ENCODE peak calls at places on chromosome 17, in ten cellular contexts. I is kidney epithelial cell; L is CD4-positive, alpha-beta T cell; U is H9; W is left ventricle myocardium inferior; J is left lung; K is fibroblast of the aortic adventitia; Q is astrocyte of the cerebellum; P is AG10803; X is endodermal cell. H is an unnamed sample.

GRCh38 chr17:61247438-61247837 is 152.2 kb upstream of the TBX2 start:
- DNase-seq in I (peak; percentile 52), L (no peak), U (no peak), W (no peak), J (no peak), K (peak; percentile 74), Q (peak; percentile 99), P (peak; percentile 93), X (no peak), H (no peak)

GRCh38 chr17:2634361-2634960 is 41.0 kb downstream of the PAFAH1B1 start:
- DNase-seq in I (peak; percentile 92), L (no peak), U (peak; percentile 49), W (no peak), J (no peak), K (no peak), Q (peak; percentile 89), P (peak; percentile 23), X (peak; percentile 82), H (no peak)

GRCh38 chr17:41326173-41327145 is 10.9 kb upstream of the KRTAP17-1 start:
- DNase-seq in I (no peak), L (no peak), U (no peak), W (no peak), J (no peak), K (no peak), Q (no peak), P (no peak), X (peak; percentile 44), H (no peak)

GRCh38 chr17:80449194-80449929 is 27.0 kb downstream of the NPTX1 start:
- DNase-seq in I (no peak), L (no peak), U (no peak), W (no peak), J (no peak), K (no peak), Q (no peak), P (no peak), X (no peak), H (no peak)

GRCh38 chr17:73308017-73308823 is 3.6 kb downstream of the CDC42EP4 start:
- DNase-seq in I (peak; percentile 51), L (no peak), U (no peak), W (peak; percentile 80), J (peak; percentile 88), K (peak; percentile 98), Q (peak; percentile 46), P (peak; percentile 75), X (peak; percentile 55), H (no peak)

GRCh38 chr17:12422632-12423031 is 243.1 kb upstream of the MYOCD start:
- DNase-seq in I (no peak), L (no peak), U (no peak), W (peak; percentile 55), J (no peak), K (no peak), Q (no peak), P (no peak), X (no peak), H (no peak)

GRCh38 chr17:13044713-13045112 is 26.9 kb upstream of the ELAC2 start:
- DNase-seq in I (no peak), L (no peak), U (no peak), W (no peak), J (no peak), K (no peak), Q (no peak), P (peak; percentile 62), X (no peak), H (no peak)

GRCh38 chr17:18017958-18018357 is 21.0 kb downstream of the ATPAF2 start:
- DNase-seq in I (no peak), L (no peak), U (no peak), W (no peak), J (no peak), K (peak; percentile 83), Q (no peak), P (no peak), X (no peak), H (no peak)

GRCh38 chr17:732788-733720 is 658 bp downstream of the TLCD3A start:
- DNase-seq in I (no peak), L (no peak), U (no peak), W (peak; percentile 36), J (peak; percentile 40), K (peak; percentile 40), Q (no peak), P (peak; percentile 44), X (peak; percentile 86), H (peak; percentile 28)

GRCh38 chr17:44673893-44674292 is 15.7 kb downstream of the CCDC43 start:
- DNase-seq in I (no peak), L (no peak), U (no peak), W (no peak), J (no peak), K (no peak), Q (no peak), P (no peak), X (no peak), H (no peak)

GRCh38 chr17:62740066-62740465 is 68.0 kb downstream of the MARCHF10 start:
- DNase-seq in I (no peak), L (no peak), U (peak; percentile 70), W (no peak), J (no peak), K (no peak), Q (no peak), P (peak; percentile 91), X (peak; percentile 88), H (no peak)

GRCh38 chr17:17681744-17682292 is 560 bp downstream of the RAI1 start:
- DNase-seq in I (no peak), L (peak; percentile 7), U (no peak), W (peak; percentile 49), J (peak; percentile 58), K (no peak), Q (no peak), P (no peak), X (peak; percentile 76), H (peak; percentile 29)

GRCh38 chr17:75472119-75472518 is 15.7 kb downstream of the TMEM94 start:
- DNase-seq in I (no peak), L (no peak), U (no peak), W (no peak), J (no peak), K (no peak), Q (no peak), P (no peak), X (no peak), H (no peak)

GRCh38 chr17:61498042-61498441 is 45.8 kb downstream of the TBX4 start:
- DNase-seq in I (no peak), L (no peak), U (no peak), W (no peak), J (no peak), K (no peak), Q (no peak), P (no peak), X (no peak), H (no peak)

GRCh38 chr17:78435330-78436005 is 57.0 kb downstream of the PGS1 start:
- DNase-seq in I (no peak), L (no peak), U (no peak), W (no peak), J (no peak), K (no peak), Q (no peak), P (no peak), X (no peak), H (no peak)

GRCh38 chr17:78438271-78438691 is 59.8 kb downstream of the PGS1 start:
- DNase-seq in I (no peak), L (no peak), U (no peak), W (no peak), J (no peak), K (no peak), Q (no peak), P (no peak), X (no peak), H (no peak)

GRCh38 chr17:78437508-78438169 is 59.2 kb downstream of the PGS1 start:
- DNase-seq in I (no peak), L (no peak), U (no peak), W (no peak), J (no peak), K (no peak), Q (no peak), P (no peak), X (no peak), H (no peak)

GRCh38 chr17:78441271-78441986 is 63.0 kb downstream of the PGS1 start:
- DNase-seq in I (no peak), L (no peak), U (no peak), W (no peak), J (no peak), K (no peak), Q (no peak), P (no peak), X (no peak), H (no peak)

GRCh38 chr17:78438694-78439325 is 60.4 kb downstream of the PGS1 start:
- DNase-seq in I (no peak), L (no peak), U (no peak), W (no peak), J (no peak), K (no peak), Q (no peak), P (no peak), X (no peak), H (no peak)
- TF ChIP-seq CTCF in I (no peak), L (no peak), U (no peak), W (no peak), J (no peak), K (no peak), Q (no peak), P (no peak), X (no peak), H (no peak)

GRCh38 chr17:58520843-58521430 is 6.5 kb upstream of the MTMR4 start:
- DNase-seq in I (no peak), L (no peak), U (peak; percentile 84), W (no peak), J (no peak), K (no peak), Q (no peak), P (peak; percentile 22), X (peak; percentile 90), H (peak; percentile 51)
- TF ChIP-seq CTCF in I (peak; percentile 31), L (no peak), U (peak; percentile 71), W (peak; percentile 41), J (peak; percentile 34), K (peak; percentile 56), Q (peak; percentile 63), P (peak; percentile 56), X (peak; percentile 78), H (peak; percentile 56)

DNA sequence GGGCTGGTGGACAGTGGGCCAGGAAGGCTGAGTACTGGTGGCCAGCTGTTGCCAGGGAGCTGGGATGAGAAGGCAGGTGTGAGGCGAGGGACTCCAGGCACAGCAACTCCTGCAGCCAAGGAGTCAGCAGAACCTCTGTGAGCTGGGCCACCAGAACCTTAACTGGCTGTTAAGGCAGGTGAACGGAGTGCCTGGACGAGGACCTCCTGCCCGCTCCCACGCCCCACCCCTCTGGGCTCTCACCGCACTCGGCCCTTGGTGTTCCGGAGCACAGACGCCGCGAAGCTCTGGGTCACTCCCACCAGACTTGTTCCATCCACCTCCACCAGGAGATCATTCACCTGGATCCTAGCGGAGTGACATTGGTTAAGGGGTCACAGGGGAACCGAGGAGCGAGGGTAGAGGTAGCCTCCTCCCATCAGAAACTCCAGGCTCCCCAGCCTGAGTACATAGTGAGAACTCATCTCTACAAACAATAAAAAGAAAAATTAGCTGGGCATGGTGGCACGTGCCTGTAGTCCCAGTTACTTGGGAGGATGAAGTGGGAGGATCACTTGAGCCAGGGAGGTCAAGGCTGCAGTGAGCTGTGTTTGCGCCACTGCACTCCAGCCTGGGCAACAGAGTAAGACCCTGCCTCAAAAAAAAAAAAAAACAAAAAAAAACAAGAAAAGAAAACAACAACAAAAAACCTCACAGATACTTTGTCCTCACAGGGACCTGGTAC is 9.3 kb downstream of the PPP1R9B start:
- DNase-seq in I (no peak), L (no peak), U (no peak), W (no peak), J (no peak), K (no peak), Q (no peak), P (no peak), X (no peak), H (no peak)
- TF ChIP-seq CTCF in I (no peak), L (no peak), U (no peak), W (no peak), J (no peak), K (no peak), Q (no peak), P (no peak), X (no peak), H (no peak)

GRCh38 chr17:7858487-7858832 is 657 bp downstream of the CYB5D1 start:
- DNase-seq in I (no peak), L (no peak), U (peak; percentile 80), W (peak; percentile 44), J (peak; percentile 44), K (peak; percentile 48), Q (no peak), P (peak; percentile 58), X (peak; percentile 91), H (no peak)
- TF ChIP-seq CTCF in I (peak; percentile 55), L (no peak), U (peak; percentile 44), W (peak; percentile 52), J (peak; percentile 42), K (peak; percentile 65), Q (peak; percentile 57), P (peak; percentile 56), X (peak; percentile 70), H (peak; percentile 57)